ENCODE peak calls at places on chromosomes 7 and 10, in five cellular contexts. One of them, this sample, is unnamed.
A peak's percentile ranks its signal among the peaks of the same experiment; 100 is the strongest.

GRCh38 chr10:132152896-132153580 is 33.7 kb upstream of the DPYSL4 start:
- DNase-seq in nephron progenitor cell: no peak
- DNase-seq in CD8-positive, alpha-beta T cell: no peak
- DNase-seq in dorsolateral prefrontal cortex: no peak
- DNase-seq in endothelial cell: no peak
- DNase-seq in this sample: no peak

GRCh38 chr10:114940735-114941134 is 2.7 kb downstream of the TRUB1 start:
- DNase-seq in nephron progenitor cell: no peak
- DNase-seq in CD8-positive, alpha-beta T cell: no peak
- DNase-seq in dorsolateral prefrontal cortex: no peak
- DNase-seq in endothelial cell: no peak
- DNase-seq in this sample: no peak

GRCh38 chr10:68565658-68566057 is 5.5 kb downstream of the TET1 start:
- DNase-seq in nephron progenitor cell: no peak
- DNase-seq in CD8-positive, alpha-beta T cell: no peak
- DNase-seq in dorsolateral prefrontal cortex: no peak
- DNase-seq in endothelial cell: no peak
- DNase-seq in this sample: no peak

GRCh38 chr10:14953452-14954000 is 370 bp downstream of the DCLRE1C start:
- DNase-seq in nephron progenitor cell: peak; percentile 64
- DNase-seq in CD8-positive, alpha-beta T cell: no peak
- DNase-seq in dorsolateral prefrontal cortex: peak; percentile 34
- DNase-seq in endothelial cell: peak; percentile 37
- DNase-seq in this sample: peak; percentile 29

GRCh38 chr10:82866424-82867020 is 991.5 kb downstream of the NRG3 start:
- DNase-seq in nephron progenitor cell: no peak
- DNase-seq in CD8-positive, alpha-beta T cell: no peak
- DNase-seq in dorsolateral prefrontal cortex: no peak
- DNase-seq in endothelial cell: no peak
- DNase-seq in this sample: no peak

GRCh38 chr7:2014391-2015241 is 218.1 kb downstream of the MAD1L1 start:
- DNase-seq in nephron progenitor cell: peak; percentile 1
- DNase-seq in CD8-positive, alpha-beta T cell: no peak
- DNase-seq in dorsolateral prefrontal cortex: no peak
- DNase-seq in endothelial cell: no peak
- DNase-seq in this sample: no peak

GRCh38 chr10:16242859-16243613 is 193.8 kb upstream of the PTER start:
- DNase-seq in nephron progenitor cell: no peak
- DNase-seq in CD8-positive, alpha-beta T cell: no peak
- DNase-seq in dorsolateral prefrontal cortex: no peak
- DNase-seq in endothelial cell: no peak
- DNase-seq in this sample: no peak

GRCh38 chr10:126374435-126374834 is 13.8 kb downstream of the ADAM12 start:
- DNase-seq in nephron progenitor cell: no peak
- DNase-seq in CD8-positive, alpha-beta T cell: no peak
- DNase-seq in dorsolateral prefrontal cortex: no peak
- DNase-seq in endothelial cell: no peak
- DNase-seq in this sample: no peak

GRCh38 chr10:60434418-60435046 is 44.9 kb upstream of the ANK3 start:
- DNase-seq in nephron progenitor cell: peak; percentile 26
- DNase-seq in CD8-positive, alpha-beta T cell: no peak
- DNase-seq in dorsolateral prefrontal cortex: no peak
- DNase-seq in endothelial cell: peak; percentile 45
- DNase-seq in this sample: no peak

GRCh38 chr10:126124923-126125322 is 228.6 kb downstream of the FANK1 start:
- DNase-seq in nephron progenitor cell: no peak
- DNase-seq in CD8-positive, alpha-beta T cell: no peak
- DNase-seq in dorsolateral prefrontal cortex: no peak
- DNase-seq in endothelial cell: no peak
- DNase-seq in this sample: no peak

GRCh38 chr10:125846894-125847293 is 23.5 kb downstream of the BCCIP start:
- DNase-seq in nephron progenitor cell: no peak
- DNase-seq in CD8-positive, alpha-beta T cell: no peak
- DNase-seq in dorsolateral prefrontal cortex: no peak
- DNase-seq in endothelial cell: no peak
- DNase-seq in this sample: no peak

GRCh38 chr10:7196284-7196683 is 214.6 kb downstream of the SFMBT2 start:
- DNase-seq in nephron progenitor cell: no peak
- DNase-seq in CD8-positive, alpha-beta T cell: no peak
- DNase-seq in dorsolateral prefrontal cortex: no peak
- DNase-seq in endothelial cell: no peak
- DNase-seq in this sample: no peak

GRCh38 chr10:114634607-114634974 is 23.5 kb downstream of the ABLIM1 start:
- DNase-seq in nephron progenitor cell: no peak
- DNase-seq in CD8-positive, alpha-beta T cell: no peak
- DNase-seq in dorsolateral prefrontal cortex: no peak
- DNase-seq in endothelial cell: no peak
- DNase-seq in this sample: no peak

GRCh38 chr7:111357691-111358090 is 204.6 kb downstream of the IMMP2L start:
- DNase-seq in nephron progenitor cell: no peak
- DNase-seq in CD8-positive, alpha-beta T cell: no peak
- DNase-seq in dorsolateral prefrontal cortex: no peak
- DNase-seq in endothelial cell: no peak
- DNase-seq in this sample: no peak

GRCh38 chr10:94006591-94007550 is 13.1 kb downstream of the PLCE1 start:
- DNase-seq in nephron progenitor cell: no peak
- DNase-seq in CD8-positive, alpha-beta T cell: no peak
- DNase-seq in dorsolateral prefrontal cortex: no peak
- DNase-seq in endothelial cell: no peak
- DNase-seq in this sample: no peak

GRCh38 chr10:112634096-112634830 is 187.2 kb downstream of the VTI1A start:
- DNase-seq in nephron progenitor cell: no peak
- DNase-seq in CD8-positive, alpha-beta T cell: no peak
- DNase-seq in dorsolateral prefrontal cortex: no peak
- DNase-seq in endothelial cell: no peak
- DNase-seq in this sample: no peak

GRCh38 chr7:35695987-35696386 is 1.1 kb upstream of the HERPUD2 start:
- DNase-seq in nephron progenitor cell: no peak
- DNase-seq in CD8-positive, alpha-beta T cell: no peak
- DNase-seq in dorsolateral prefrontal cortex: no peak
- DNase-seq in endothelial cell: no peak
- DNase-seq in this sample: no peak

GRCh38 chr10:120744040-120744439 is 107.1 kb upstream of the WDR11 start:
- DNase-seq in nephron progenitor cell: no peak
- DNase-seq in CD8-positive, alpha-beta T cell: no peak
- DNase-seq in dorsolateral prefrontal cortex: no peak
- DNase-seq in endothelial cell: no peak
- DNase-seq in this sample: no peak

GRCh38 chr7:98771519-98772241 is 98.1 kb downstream of the TMEM130 start:
- DNase-seq in nephron progenitor cell: no peak
- DNase-seq in CD8-positive, alpha-beta T cell: no peak
- DNase-seq in dorsolateral prefrontal cortex: no peak
- DNase-seq in endothelial cell: no peak
- DNase-seq in this sample: no peak

GRCh38 chr10:106454233-106454632 is 710.3 kb downstream of the SORCS1 start:
- DNase-seq in nephron progenitor cell: no peak
- DNase-seq in CD8-positive, alpha-beta T cell: no peak
- DNase-seq in dorsolateral prefrontal cortex: no peak
- DNase-seq in endothelial cell: no peak
- DNase-seq in this sample: no peak

GRCh38 chr7:140694592-140694991 is 1.9 kb upstream of the NDUFB2 start:
- DNase-seq in nephron progenitor cell: no peak
- DNase-seq in CD8-positive, alpha-beta T cell: no peak
- DNase-seq in dorsolateral prefrontal cortex: no peak
- DNase-seq in endothelial cell: no peak
- DNase-seq in this sample: no peak

GRCh38 chr7:107527196-107527595 is 36.5 kb downstream of the COG5 start:
- DNase-seq in nephron progenitor cell: no peak
- DNase-seq in CD8-positive, alpha-beta T cell: no peak
- DNase-seq in dorsolateral prefrontal cortex: no peak
- DNase-seq in endothelial cell: no peak
- DNase-seq in this sample: no peak

GRCh38 chr10:125757742-125758141 is 17.9 kb downstream of the MMP21 start:
- DNase-seq in nephron progenitor cell: no peak
- DNase-seq in CD8-positive, alpha-beta T cell: no peak
- DNase-seq in dorsolateral prefrontal cortex: no peak
- DNase-seq in endothelial cell: no peak
- DNase-seq in this sample: no peak

GRCh38 chr7:4668510-4668847 is 13.6 kb upstream of the FOXK1 start:
- DNase-seq in nephron progenitor cell: no peak
- DNase-seq in CD8-positive, alpha-beta T cell: no peak
- DNase-seq in dorsolateral prefrontal cortex: no peak
- DNase-seq in endothelial cell: no peak
- DNase-seq in this sample: no peak

GRCh38 chr10:44909910-44910309 is 1.2 kb upstream of the TMEM72 start:
- DNase-seq in nephron progenitor cell: no peak
- DNase-seq in CD8-positive, alpha-beta T cell: no peak
- DNase-seq in dorsolateral prefrontal cortex: no peak
- DNase-seq in endothelial cell: no peak
- DNase-seq in this sample: no peak

GRCh38 chr7:40827217-40828085 is 692.6 kb downstream of the SUGCT start:
- DNase-seq in nephron progenitor cell: no peak
- DNase-seq in CD8-positive, alpha-beta T cell: no peak
- DNase-seq in dorsolateral prefrontal cortex: no peak
- DNase-seq in endothelial cell: no peak
- DNase-seq in this sample: no peak

GRCh38 chr7:93883078-93883916 is 7.3 kb downstream of the TFPI2 start:
- DNase-seq in nephron progenitor cell: no peak
- DNase-seq in CD8-positive, alpha-beta T cell: no peak
- DNase-seq in dorsolateral prefrontal cortex: no peak
- DNase-seq in endothelial cell: no peak
- DNase-seq in this sample: no peak

GRCh38 chr7:93882481-93882880 is 8.1 kb downstream of the TFPI2 start:
- DNase-seq in nephron progenitor cell: no peak
- DNase-seq in CD8-positive, alpha-beta T cell: no peak
- DNase-seq in dorsolateral prefrontal cortex: no peak
- DNase-seq in endothelial cell: no peak
- DNase-seq in this sample: no peak

GRCh38 chr7:93879356-93879755 is 11.2 kb downstream of the TFPI2 start:
- DNase-seq in nephron progenitor cell: no peak
- DNase-seq in CD8-positive, alpha-beta T cell: no peak
- DNase-seq in dorsolateral prefrontal cortex: no peak
- DNase-seq in endothelial cell: no peak
- DNase-seq in this sample: no peak

GRCh38 chr7:93873998-93874574 is 16.5 kb downstream of the TFPI2 start:
- DNase-seq in nephron progenitor cell: no peak
- DNase-seq in CD8-positive, alpha-beta T cell: no peak
- DNase-seq in dorsolateral prefrontal cortex: no peak
- DNase-seq in endothelial cell: no peak
- DNase-seq in this sample: no peak

GRCh38 chr7:93877742-93878141 is 12.8 kb downstream of the TFPI2 start:
- DNase-seq in nephron progenitor cell: no peak
- DNase-seq in CD8-positive, alpha-beta T cell: no peak
- DNase-seq in dorsolateral prefrontal cortex: no peak
- DNase-seq in endothelial cell: no peak
- DNase-seq in this sample: no peak
- TF ChIP-seq CTCF in nephron progenitor cell: no peak
- TF ChIP-seq CTCF in CD8-positive, alpha-beta T cell: no peak
- TF ChIP-seq CTCF in dorsolateral prefrontal cortex: no peak
- TF ChIP-seq CTCF in endothelial cell: no peak
- TF ChIP-seq CTCF in this sample: no peak

DNA sequence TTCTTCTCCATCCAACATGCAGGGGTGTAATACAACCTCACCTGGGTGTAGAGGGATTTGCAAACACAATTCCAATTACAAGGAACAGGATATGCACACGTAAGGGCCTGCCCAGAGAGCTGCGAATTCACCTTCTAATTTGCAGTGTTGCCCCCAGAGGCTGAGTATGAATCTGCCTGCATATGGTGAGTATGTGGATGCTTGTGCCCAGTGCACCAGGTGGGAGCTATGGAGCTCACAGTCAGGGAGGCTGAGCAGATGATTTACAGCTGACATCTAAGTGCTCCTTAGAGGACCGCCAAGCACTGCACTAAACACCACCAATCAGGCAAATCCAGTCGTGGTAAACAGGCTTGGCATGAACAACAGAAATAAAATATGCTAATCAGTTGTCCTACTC is 132.0 kb downstream of the RELN start:
- DNase-seq in nephron progenitor cell: no peak
- DNase-seq in CD8-positive, alpha-beta T cell: no peak
- DNase-seq in dorsolateral prefrontal cortex: no peak
- DNase-seq in endothelial cell: no peak
- DNase-seq in this sample: no peak
- TF ChIP-seq CTCF in nephron progenitor cell: no peak
- TF ChIP-seq CTCF in CD8-positive, alpha-beta T cell: no peak
- TF ChIP-seq CTCF in dorsolateral prefrontal cortex: no peak
- TF ChIP-seq CTCF in endothelial cell: no peak
- TF ChIP-seq CTCF in this sample: no peak

GRCh38 chr10:84440781-84441180 is 112.4 kb downstream of the CCSER2 start:
- DNase-seq in nephron progenitor cell: no peak
- DNase-seq in CD8-positive, alpha-beta T cell: no peak
- DNase-seq in dorsolateral prefrontal cortex: no peak
- DNase-seq in endothelial cell: no peak
- DNase-seq in this sample: no peak
- TF ChIP-seq CTCF in nephron progenitor cell: no peak
- TF ChIP-seq CTCF in CD8-positive, alpha-beta T cell: no peak
- TF ChIP-seq CTCF in dorsolateral prefrontal cortex: no peak
- TF ChIP-seq CTCF in endothelial cell: no peak
- TF ChIP-seq CTCF in this sample: no peak

GRCh38 chr10:108911814-108912541 is 1011.3 kb downstream of the XPNPEP1 start:
- DNase-seq in nephron progenitor cell: peak; percentile 90
- DNase-seq in CD8-positive, alpha-beta T cell: no peak
- DNase-seq in dorsolateral prefrontal cortex: peak; percentile 23
- DNase-seq in endothelial cell: peak; percentile 78
- DNase-seq in this sample: no peak
- TF ChIP-seq CTCF in nephron progenitor cell: peak; percentile 49
- TF ChIP-seq CTCF in CD8-positive, alpha-beta T cell: no peak
- TF ChIP-seq CTCF in dorsolateral prefrontal cortex: peak; percentile 28
- TF ChIP-seq CTCF in endothelial cell: no peak
- TF ChIP-seq CTCF in this sample: no peak

GRCh38 chr10:22854935-22855421 is 72.9 kb upstream of the ARMC3 start:
- DNase-seq in nephron progenitor cell: no peak
- DNase-seq in CD8-positive, alpha-beta T cell: no peak
- DNase-seq in dorsolateral prefrontal cortex: no peak
- DNase-seq in endothelial cell: no peak
- DNase-seq in this sample: no peak
- TF ChIP-seq CTCF in nephron progenitor cell: no peak
- TF ChIP-seq CTCF in CD8-positive, alpha-beta T cell: no peak
- TF ChIP-seq CTCF in dorsolateral prefrontal cortex: no peak
- TF ChIP-seq CTCF in endothelial cell: no peak
- TF ChIP-seq CTCF in this sample: no peak

GRCh38 chr10:71065659-71066058 is 146.7 kb upstream of the UNC5B start:
- DNase-seq in nephron progenitor cell: no peak
- DNase-seq in CD8-positive, alpha-beta T cell: no peak
- DNase-seq in dorsolateral prefrontal cortex: no peak
- DNase-seq in endothelial cell: no peak
- DNase-seq in this sample: no peak
- TF ChIP-seq CTCF in nephron progenitor cell: no peak
- TF ChIP-seq CTCF in CD8-positive, alpha-beta T cell: no peak
- TF ChIP-seq CTCF in dorsolateral prefrontal cortex: no peak
- TF ChIP-seq CTCF in endothelial cell: no peak
- TF ChIP-seq CTCF in this sample: no peak

DNA sequence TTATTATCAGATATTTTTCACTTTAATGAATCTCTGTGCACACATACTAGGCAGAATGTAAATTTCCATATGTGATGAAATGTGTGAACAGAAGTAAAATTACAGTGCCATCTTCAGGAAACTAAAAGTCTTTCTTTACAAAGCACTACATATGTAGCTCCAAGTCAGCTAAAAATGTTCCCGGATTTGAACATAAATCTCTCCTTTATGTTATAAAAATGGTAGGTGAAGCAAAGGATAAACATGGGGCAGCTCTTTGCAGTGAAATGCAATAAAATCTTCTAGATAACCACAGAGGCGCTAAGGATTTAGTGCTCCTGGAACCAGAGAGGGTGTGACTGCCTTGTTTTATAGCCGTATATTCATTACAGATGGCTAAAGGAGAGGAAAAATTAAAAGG is 104.9 kb upstream of the C7orf33 start:
- DNase-seq in nephron progenitor cell: no peak
- DNase-seq in CD8-positive, alpha-beta T cell: no peak
- DNase-seq in dorsolateral prefrontal cortex: no peak
- DNase-seq in endothelial cell: no peak
- DNase-seq in this sample: no peak
- TF ChIP-seq CTCF in nephron progenitor cell: no peak
- TF ChIP-seq CTCF in CD8-positive, alpha-beta T cell: no peak
- TF ChIP-seq CTCF in dorsolateral prefrontal cortex: peak; percentile 65
- TF ChIP-seq CTCF in endothelial cell: no peak
- TF ChIP-seq CTCF in this sample: no peak

This sample was measured in omental fat pad.